ENCODE peak calls at places on chromosomes 16 and 17, in eight cellular contexts. J, K, R, X, C, L, V and S are unnamed samples.

GRCh38 chr16:26133401-26133800 is 441.6 kb downstream of the HS3ST4 start:
- DNase-seq in L (no peak), R (no peak), X (no peak), C (no peak), J (no peak), V (no peak), K (no peak), S (no peak)

GRCh38 chr17:10385871-10386270 is 13.1 kb upstream of the MYH13 start:
- DNase-seq in V (no peak), K (no peak), R (no peak), X (no peak), J (no peak), L (no peak), C (no peak), S (no peak)

GRCh38 chr16:4800290-4801041 is 2.0 kb downstream of the ROGDI start:
- DNase-seq in X (no peak), L (no peak), R (peak; percentile 34), J (no peak), K (no peak), C (no peak), V (no peak), S (peak; percentile 88)

GRCh38 chr17:82238562-82239201 is 9.8 kb downstream of the SLC16A3 start:
- DNase-seq in X (peak; percentile 51), R (peak; percentile 3), K (peak; percentile 70), L (peak; percentile 88), C (peak; percentile 40), J (no peak), V (peak; percentile 80), S (no peak)

GRCh38 chr16:86979061-86979460 is 338.1 kb downstream of the C16orf95 start:
- DNase-seq in X (no peak), R (no peak), C (no peak), L (no peak), V (no peak), K (no peak), J (no peak), S (no peak)

GRCh38 chr17:80792373-80792781 is 199.3 kb upstream of the CHMP6 start:
- DNase-seq in X (peak; percentile 24), V (peak; percentile 32), K (no peak), C (no peak), R (no peak), L (no peak), J (no peak), S (no peak)

GRCh38 chr17:16286947-16287562 is 66.2 kb downstream of the CENPV start:
- DNase-seq in J (no peak), K (no peak), X (no peak), V (peak; percentile 18), R (no peak), L (no peak), C (no peak), S (no peak)

GRCh38 chr17:36629252-36629847 is 28.0 kb downstream of the MRM1 start:
- DNase-seq in V (peak; percentile 67), K (peak; percentile 66), L (peak; percentile 83), R (peak; percentile 93), C (peak; percentile 64), X (peak; percentile 87), J (peak; percentile 75), S (peak; percentile 75)

GRCh38 chr17:42698736-42699414 is 16.5 kb downstream of the CNTNAP1 start:
- DNase-seq in C (no peak), V (peak; percentile 89), L (no peak), R (no peak), K (no peak), X (peak; percentile 69), J (no peak), S (no peak)